ENCODE peak calls at places on chromosomes 6 and 20, in five cellular contexts. O, M, B, A and Y are unnamed samples.

GRCh38 chr6:142950291-142950690 is 5.3 kb upstream of the HIVEP2 start:
- DNase-seq in O (no peak), M (no peak), B (no peak), A (no peak), Y (no peak)

GRCh38 chr6:150320450-150320849 is 48.4 kb upstream of the IYD start:
- DNase-seq in O (no peak), M (no peak), B (no peak), A (no peak), Y (no peak)

GRCh38 chr20:40008177-40008576 is 680.9 kb downstream of the MAFB start:
- DNase-seq in O (no peak), M (no peak), B (no peak), A (no peak), Y (no peak)

GRCh38 chr6:74840953-74841352 is 364.9 kb downstream of the COL12A1 start:
- DNase-seq in O (no peak), M (no peak), B (no peak), A (no peak), Y (no peak)

GRCh38 chr6:132445201-132445951 is 44.1 kb upstream of the MOXD1 start:
- DNase-seq in O (no peak), M (no peak), B (peak), A (no peak), Y (no peak)

GRCh38 chr6:25966707-25967106 is 4.1 kb downstream of the TRIM38 start:
- DNase-seq in O (no peak), M (no peak), B (no peak), A (no peak), Y (no peak)

GRCh38 chr6:36382976-36383375 is 4.5 kb downstream of the ETV7 start:
- DNase-seq in O (no peak), M (no peak), B (no peak), A (no peak), Y (no peak)

GRCh38 chr20:44495802-44496481 is 20.3 kb downstream of the TTPAL start:
- DNase-seq in O (peak), M (no peak), B (peak), A (no peak), Y (no peak)

GRCh38 chr6:144474904-144475303 is 189.8 kb downstream of the UTRN start:
- DNase-seq in O (no peak), M (no peak), B (no peak), A (no peak), Y (no peak)

GRCh38 chr6:106509420-106510089 is 119.7 kb downstream of the RTN4IP1 start:
- DNase-seq in O (peak), M (peak), B (peak), A (peak), Y (peak)

GRCh38 chr6:70270287-70271005 is 32.4 kb downstream of the COL9A1 start:
- DNase-seq in O (no peak), M (no peak), B (no peak), A (no peak), Y (no peak)

GRCh38 chr6:40874495-40874894 is 164.5 kb downstream of the UNC5CL start:
- DNase-seq in O (no peak), M (no peak), B (no peak), A (peak), Y (no peak)

GRCh38 chr20:38946836-38947235 is 15.3 kb upstream of the DHX35 start:
- DNase-seq in O (no peak), M (no peak), B (no peak), A (no peak), Y (no peak)

GRCh38 chr6:84522135-84522535 is 242.3 kb downstream of the TBX18 start:
- DNase-seq in O (no peak), M (no peak), B (peak), A (no peak), Y (no peak)

GRCh38 chr6:13794184-13794583 is 20.2 kb downstream of the MCUR1 start:
- DNase-seq in O (no peak), M (no peak), B (peak), A (no peak), Y (no peak)

GRCh38 chr6:45677381-45677992 is 299.8 kb upstream of the SUPT3H start:
- DNase-seq in O (peak), M (peak), B (peak), A (peak), Y (peak)

GRCh38 chr6:135922170-135922569 is 70.7 kb downstream of the PDE7B start:
- DNase-seq in O (no peak), M (no peak), B (peak), A (no peak), Y (no peak)

GRCh38 chr6:1313364-1313754 is 1.5 kb downstream of the FOXQ1 start:
- DNase-seq in O (no peak), M (no peak), B (no peak), A (no peak), Y (no peak)

GRCh38 chr6:127855542-127856159 is 45.2 kb downstream of the THEMIS start:
- DNase-seq in O (no peak), M (peak), B (peak), A (no peak), Y (no peak)

GRCh38 chr6:22892452-22892851 is 323.1 kb downstream of the HDGFL1 start:
- DNase-seq in O (no peak), M (no peak), B (peak), A (no peak), Y (no peak)

GRCh38 chr6:158000530-158001307 is 19.1 kb downstream of the SYNJ2 start:
- DNase-seq in O (no peak), M (no peak), B (no peak), A (no peak), Y (no peak)

GRCh38 chr6:89411269-89412070 is 603 bp downstream of the RRAGD start:
- DNase-seq in O (peak), M (peak), B (no peak), A (peak), Y (peak)

GRCh38 chr6:53930330-53930729 is 135.5 kb downstream of the LRRC1 start:
- DNase-seq in O (no peak), M (no peak), B (no peak), A (no peak), Y (no peak)

GRCh38 chr20:14761903-14762302 is 424.5 kb upstream of the FLRT3 start:
- DNase-seq in O (no peak), M (no peak), B (no peak), A (no peak), Y (no peak)

GRCh38 chr6:99589907-99590493 is 16.6 kb upstream of the PRDM13 start:
- DNase-seq in O (no peak), M (no peak), B (no peak), A (no peak), Y (no peak)

GRCh38 chr20:45833030-45833882 is at the start of gene SNX21:
- DNase-seq in O (peak), M (peak), B (peak), A (no peak), Y (peak)

GRCh38 chr20:47326718-47327137 is 29.8 kb downstream of the ZMYND8 start:
- DNase-seq in O (no peak), M (no peak), B (peak), A (no peak), Y (no peak)

GRCh38 chr6:89162047-89162371 is 16.2 kb downstream of the PM20D2 start:
- DNase-seq in O (no peak), M (no peak), B (no peak), A (no peak), Y (no peak)

GRCh38 chr6:92849636-92850035 is 569.7 kb downstream of the EPHA7 start:
- DNase-seq in O (no peak), M (no peak), B (no peak), A (no peak), Y (no peak)

GRCh38 chr20:5448449-5449118 is 131.8 kb upstream of the PROKR2 start:
- DNase-seq in O (peak), M (peak), B (peak), A (peak), Y (peak)

GRCh38 chr6:6918216-6918983 is 189.4 kb upstream of the RREB1 start:
- DNase-seq in O (peak), M (no peak), B (peak), A (no peak), Y (peak)

GRCh38 chr6:195861-196360 is 96.4 kb upstream of the DUSP22 start:
- DNase-seq in O (no peak), M (peak), B (no peak), A (no peak), Y (no peak)

GRCh38 chr6:145263807-145264206 is 471.5 kb downstream of the EPM2A start:
- DNase-seq in O (no peak), M (no peak), B (no peak), A (no peak), Y (no peak)

GRCh38 chr6:145087034-145087433 is 648.3 kb downstream of the EPM2A start:
- DNase-seq in O (no peak), M (no peak), B (peak), A (no peak), Y (no peak)

GRCh38 chr6:15248451-15249370 is 2.8 kb downstream of the JARID2 start:
- DNase-seq in O (peak), M (peak), B (peak), A (peak), Y (peak)
- TF ChIP-seq CTCF in O (peak), M (no peak), B (peak), A (no peak), Y (no peak)

DNA sequence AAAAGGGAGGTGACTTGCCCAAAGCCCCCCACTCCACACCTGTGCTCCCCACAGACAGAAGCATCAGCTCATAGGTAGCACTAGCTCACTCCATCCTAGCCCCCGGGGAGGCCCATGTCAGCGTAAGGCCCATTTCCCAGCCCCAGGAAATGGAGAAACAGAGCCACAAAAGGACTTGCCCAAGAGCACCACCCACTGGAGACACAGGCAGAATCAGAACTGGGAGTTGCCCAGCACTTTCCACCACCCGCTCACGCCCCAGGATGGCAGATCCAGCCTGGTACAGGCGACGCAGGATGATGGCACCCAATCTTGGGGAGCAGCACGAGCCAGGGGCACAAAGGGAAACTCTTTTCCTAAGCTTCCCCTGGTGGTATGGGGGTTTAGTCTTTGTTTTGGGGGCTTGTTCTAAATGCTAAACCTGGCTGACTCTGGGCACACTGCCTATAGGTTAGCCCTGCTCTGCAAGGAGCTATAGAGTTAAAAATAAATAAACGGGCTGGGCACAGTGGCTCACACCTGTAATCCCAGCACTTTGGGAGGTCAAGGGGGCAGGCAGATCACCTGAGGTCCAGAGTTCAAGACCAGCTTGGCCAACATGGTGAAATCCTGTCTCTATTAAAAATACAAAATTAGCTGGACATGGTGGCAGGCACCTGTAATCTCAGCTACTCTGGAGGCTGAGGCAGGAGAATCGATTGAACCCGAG is 11.8 kb downstream of the C20orf203 start:
- DNase-seq in O (no peak), M (no peak), B (no peak), A (no peak), Y (no peak)
- TF ChIP-seq CTCF in O (no peak), M (no peak), B (peak), A (peak), Y (no peak)

GRCh38 chr6:3939559-3939958 is 90.4 kb downstream of the FAM50B start:
- DNase-seq in O (no peak), M (no peak), B (no peak), A (no peak), Y (no peak)
- TF ChIP-seq CTCF in O (no peak), M (no peak), B (no peak), A (no peak), Y (no peak)

GRCh38 chr6:100979269-100979668 is 98.1 kb upstream of the ASCC3 start:
- DNase-seq in O (no peak), M (no peak), B (no peak), A (no peak), Y (no peak)
- TF ChIP-seq CTCF in O (no peak), M (no peak), B (no peak), A (no peak), Y (no peak)

DNA sequence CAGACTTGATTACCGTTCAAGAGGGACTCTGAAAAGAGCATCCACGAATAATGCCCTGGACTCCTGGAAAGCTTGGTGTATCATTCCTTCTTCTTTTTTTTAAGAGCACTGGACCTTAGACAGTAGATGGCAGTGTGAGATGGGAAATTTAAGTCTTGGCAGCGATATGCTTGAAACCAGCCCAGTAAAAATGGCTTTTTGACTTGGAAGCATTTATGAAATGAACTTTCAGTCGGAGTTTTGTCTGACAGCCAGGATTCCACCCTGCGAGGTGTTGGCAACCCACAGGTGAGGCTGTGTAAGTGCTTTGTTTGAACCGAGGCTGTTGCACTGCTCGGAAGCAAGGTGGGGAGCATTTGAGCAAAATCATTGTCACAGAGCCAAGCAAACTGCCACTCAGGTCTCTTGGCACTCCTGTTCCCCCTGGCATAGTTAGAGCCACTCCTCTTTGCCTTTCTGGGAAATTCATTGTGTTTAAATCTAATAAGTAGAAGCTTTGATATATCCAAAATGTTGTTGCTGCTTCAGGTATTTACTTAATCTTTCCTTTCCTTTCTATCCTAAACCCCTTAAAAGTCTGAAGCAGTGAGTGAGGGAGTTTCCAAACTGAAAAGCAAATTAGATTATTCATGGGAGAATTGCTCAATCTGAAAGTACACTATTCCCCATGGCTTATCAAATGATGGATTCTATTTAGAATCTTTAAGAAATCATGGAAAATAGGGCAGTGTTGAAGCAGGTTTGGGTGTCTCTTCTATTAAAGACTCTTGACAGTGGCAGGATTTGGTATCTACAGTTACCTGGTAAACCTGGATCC is 272.8 kb upstream of the SLC35B3 start:
- DNase-seq in O (peak), M (no peak), B (no peak), A (peak), Y (no peak)
- TF ChIP-seq CTCF in O (peak), M (no peak), B (peak), A (peak), Y (peak)

DNA sequence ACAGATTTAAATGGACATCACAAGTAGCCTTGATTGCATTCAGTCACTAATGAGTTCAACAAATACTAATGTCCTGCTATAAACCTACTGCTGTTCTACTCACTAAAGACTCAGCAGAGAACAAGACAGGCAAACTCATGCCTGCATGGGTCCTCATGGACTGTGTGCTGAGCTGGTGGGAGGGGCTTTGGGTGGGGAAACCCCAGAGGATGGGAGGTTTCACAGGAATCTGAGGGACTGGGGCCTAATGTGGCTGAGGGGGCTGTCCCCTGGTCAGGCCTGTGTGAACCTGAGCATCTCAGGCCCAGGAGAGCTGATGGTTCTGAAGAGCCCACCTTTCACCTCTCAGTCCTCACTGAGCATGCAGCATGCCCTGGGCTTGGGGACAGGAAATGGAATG is 1.4 kb downstream of the CST8 start:
- DNase-seq in O (no peak), M (no peak), B (no peak), A (no peak), Y (peak)
- TF ChIP-seq CTCF in O (no peak), M (no peak), B (no peak), A (no peak), Y (no peak)

DNA sequence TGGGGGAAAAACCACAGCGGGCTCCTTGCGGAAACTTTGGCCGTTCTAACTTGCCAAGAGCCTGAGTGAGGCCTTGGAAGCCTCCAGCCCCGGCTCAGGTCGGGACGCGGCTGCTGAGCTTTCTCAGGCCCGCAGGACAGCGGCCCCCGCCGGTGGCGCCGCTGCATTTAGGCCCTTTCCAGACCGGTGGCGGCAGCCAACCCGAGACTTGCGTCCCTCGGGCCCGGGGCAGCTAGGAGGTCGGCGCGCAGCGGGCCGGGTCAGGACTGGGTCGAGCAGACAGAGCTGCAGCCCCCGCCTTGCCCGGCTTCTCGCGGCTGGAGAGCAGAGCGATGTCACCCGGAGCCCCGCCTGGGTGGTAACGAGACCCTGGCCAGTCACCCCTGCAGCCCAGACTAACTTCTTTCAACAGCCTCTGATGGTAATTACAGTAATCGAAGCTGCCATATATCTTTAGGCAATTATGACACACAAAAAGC is 2.7 kb downstream of the NR2E1 start:
- DNase-seq in O (peak), M (no peak), B (no peak), A (no peak), Y (peak)
- TF ChIP-seq CTCF in O (peak), M (no peak), B (peak), A (no peak), Y (peak)

DNA sequence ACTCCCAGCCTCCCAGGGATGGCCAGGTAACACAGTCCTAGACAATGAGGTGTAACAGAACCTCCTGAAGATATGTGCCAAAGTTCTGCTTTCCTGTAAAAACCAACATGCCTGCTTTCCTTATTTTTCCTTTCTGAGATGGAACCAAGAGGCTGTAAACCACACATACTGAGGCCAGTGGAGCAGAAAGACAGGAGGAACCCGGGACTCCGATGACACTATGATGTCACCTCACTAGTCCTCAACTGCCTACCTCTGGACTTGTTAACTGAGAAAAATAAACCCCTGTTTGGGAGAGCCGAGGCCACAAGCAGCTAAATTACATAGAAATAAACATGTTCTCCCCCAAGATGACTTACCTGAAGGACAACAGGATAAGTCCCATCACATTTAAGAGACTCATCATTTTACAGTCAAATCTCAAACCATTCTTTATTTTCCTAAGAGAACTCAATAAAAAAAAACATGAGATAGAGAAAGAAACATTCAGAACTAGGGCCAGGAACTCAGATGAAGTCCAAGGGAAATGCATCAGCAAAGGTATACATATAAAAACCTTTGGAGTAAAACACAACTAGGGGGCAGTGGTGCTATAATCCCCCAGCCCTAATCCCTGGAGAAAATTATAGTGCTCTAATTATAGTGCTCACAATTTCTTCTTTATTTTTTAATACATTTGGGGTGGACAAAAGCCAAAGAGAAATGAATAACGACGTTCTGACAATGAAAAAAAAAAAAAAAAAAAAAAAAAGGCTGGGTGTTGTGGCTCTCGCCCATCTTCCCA is 100.4 kb upstream of the EMILIN3 start:
- DNase-seq in O (no peak), M (no peak), B (no peak), A (no peak), Y (no peak)
- TF ChIP-seq CTCF in O (no peak), M (no peak), B (no peak), A (peak), Y (no peak)

GRCh38 chr6:44078795-44079671 is 48.2 kb downstream of the MRPL14 start:
- DNase-seq in O (peak), M (peak), B (no peak), A (peak), Y (peak)
- TF ChIP-seq CTCF in O (peak), M (peak), B (peak), A (peak), Y (peak)

GRCh38 chr20:50133474-50134217 is 19.9 kb downstream of the PEDS1 start:
- DNase-seq in O (no peak), M (no peak), B (no peak), A (no peak), Y (no peak)
- TF ChIP-seq CTCF in O (no peak), M (no peak), B (peak), A (peak), Y (no peak)